ENCODE peak calls at places on chromosome 15, in five cellular contexts. W is ovary, R is RWPE1, L is A549, E is endodermal cell. B is an unnamed sample.

GRCh38 chr15:35583863-35584528 is 38.0 kb upstream of the DPH6 start:
- DNase-seq in W (no peak), L (no peak), E (no peak), R (no peak), B (no peak)

GRCh38 chr15:88949734-88950400 is 36.7 kb upstream of the MFGE8 start:
- DNase-seq in R (no peak), E (no peak), L (no peak), W (no peak), B (no peak)

GRCh38 chr15:22973286-22973685 is 6.9 kb downstream of the CYFIP1 start:
- DNase-seq in L (no peak), R (no peak), W (no peak), E (no peak), B (no peak)

GRCh38 chr15:84822774-84823579 is 5.8 kb downstream of the ALPK3 start:
- DNase-seq in R (no peak), E (no peak), L (no peak), W (no peak), B (no peak)

GRCh38 chr15:88805031-88805780 is 2.0 kb downstream of the ACAN start:
- DNase-seq in W (no peak), L (no peak), E (no peak), R (no peak), B (no peak)

GRCh38 chr15:82891025-82891390 is 61.5 kb downstream of the HOMER2 start:
- DNase-seq in W (no peak), L (no peak), E (no peak), R (no peak), B (no peak)

GRCh38 chr15:70196314-70197291 is 98.9 kb upstream of the TLE3 start:
- DNase-seq in E (peak), W (peak), L (no peak), R (peak), B (peak)

GRCh38 chr15:88684345-88684744 is 45.5 kb downstream of the ISG20 start:
- DNase-seq in R (no peak), W (no peak), E (no peak), L (no peak), B (no peak)

GRCh38 chr15:37813306-37813705 is 121.1 kb upstream of the TMCO5A start:
- DNase-seq in W (no peak), R (no peak), E (no peak), L (no peak), B (no peak)

GRCh38 chr15:74402873-74403589 is 30.7 kb downstream of the SEMA7A start:
- DNase-seq in E (no peak), L (no peak), W (no peak), R (no peak), B (no peak)

GRCh38 chr15:65371976-65372786 is 5.6 kb downstream of the IGDCC3 start:
- DNase-seq in E (peak), L (no peak), W (no peak), R (no peak), B (no peak)

GRCh38 chr15:92170897-92171296 is 222.8 kb upstream of the ST8SIA2 start:
- DNase-seq in R (no peak), E (no peak), L (no peak), W (no peak), B (no peak)
- TF ChIP-seq CTCF in R (no peak), E (no peak), L (no peak), W (no peak), B (no peak)

DNA sequence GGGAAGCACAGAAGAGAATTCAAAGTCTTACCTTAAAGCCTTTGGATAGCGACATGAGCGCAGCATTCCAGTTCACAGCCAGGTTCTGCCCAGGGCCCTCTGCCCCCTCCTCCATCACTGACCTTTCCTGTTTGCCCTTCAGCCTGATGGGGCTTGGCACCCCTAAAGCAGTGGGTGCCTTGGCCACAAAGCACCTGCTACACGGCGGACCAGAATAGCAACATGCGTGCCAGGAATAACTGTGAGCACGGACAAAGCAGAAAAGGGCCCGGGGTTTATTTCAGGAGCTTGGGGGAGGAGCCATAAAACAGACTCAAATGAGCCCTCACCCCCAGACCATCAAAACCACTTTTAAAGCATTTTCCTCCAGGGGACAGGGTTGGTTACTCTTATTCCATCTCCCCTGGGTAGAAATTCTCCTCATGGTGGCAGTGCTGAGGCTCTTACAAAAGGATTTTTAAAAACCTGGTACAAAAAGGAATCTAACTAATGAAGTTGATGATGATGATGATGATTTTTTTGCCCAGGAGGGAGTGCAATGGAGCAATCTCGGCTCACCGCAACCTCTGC is 135.4 kb downstream of the KLF13 start:
- DNase-seq in L (no peak), E (peak), W (no peak), R (no peak), B (no peak)
- TF ChIP-seq CTCF in L (no peak), E (peak), W (no peak), R (no peak), B (no peak)

GRCh38 chr15:58431221-58432149 is at the start of gene LIPC:
- DNase-seq in W (no peak), E (no peak), L (no peak), R (no peak), B (no peak)

GRCh38 chr15:58433597-58434333 is 2.0 kb downstream of the LIPC start:
- DNase-seq in R (no peak), E (peak), W (no peak), L (no peak), B (no peak)

GRCh38 chr15:58432421-58432820 is 630 bp downstream of the LIPC start:
- DNase-seq in W (no peak), E (no peak), L (no peak), R (no peak), B (no peak)

GRCh38 chr15:58437531-58438105 is 5.8 kb downstream of the LIPC start:
- DNase-seq in L (no peak), E (no peak), W (no peak), R (no peak), B (no peak)

GRCh38 chr15:58434334-58434888 is 2.6 kb downstream of the LIPC start:
- DNase-seq in W (no peak), R (no peak), E (no peak), L (no peak), B (no peak)
- TF ChIP-seq CTCF in W (no peak), R (no peak), E (no peak), L (no peak), B (no peak)

DNA sequence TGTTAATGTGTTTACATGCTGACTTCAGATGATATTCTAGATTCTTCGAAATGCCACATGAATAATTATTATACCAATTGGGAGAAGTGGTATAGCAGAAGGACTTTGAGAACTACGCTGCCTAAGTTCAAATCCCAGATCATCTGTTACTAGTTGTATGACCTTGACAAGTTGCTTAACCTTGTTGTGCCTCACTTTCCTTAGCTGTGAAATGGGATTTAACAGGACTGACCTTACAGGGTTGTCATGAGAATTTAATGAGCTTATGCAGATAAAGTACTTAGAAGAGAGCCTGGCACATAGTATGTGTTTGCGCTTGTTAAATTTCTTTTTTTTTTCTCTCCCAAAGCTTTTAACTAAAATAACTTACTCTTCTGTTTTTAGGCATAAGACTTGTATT is 24.4 kb downstream of the WDR76 start:
- DNase-seq in R (no peak), W (no peak), L (no peak), E (no peak), B (no peak)
- TF ChIP-seq CTCF in R (no peak), W (no peak), L (no peak), E (no peak), B (no peak)

DNA sequence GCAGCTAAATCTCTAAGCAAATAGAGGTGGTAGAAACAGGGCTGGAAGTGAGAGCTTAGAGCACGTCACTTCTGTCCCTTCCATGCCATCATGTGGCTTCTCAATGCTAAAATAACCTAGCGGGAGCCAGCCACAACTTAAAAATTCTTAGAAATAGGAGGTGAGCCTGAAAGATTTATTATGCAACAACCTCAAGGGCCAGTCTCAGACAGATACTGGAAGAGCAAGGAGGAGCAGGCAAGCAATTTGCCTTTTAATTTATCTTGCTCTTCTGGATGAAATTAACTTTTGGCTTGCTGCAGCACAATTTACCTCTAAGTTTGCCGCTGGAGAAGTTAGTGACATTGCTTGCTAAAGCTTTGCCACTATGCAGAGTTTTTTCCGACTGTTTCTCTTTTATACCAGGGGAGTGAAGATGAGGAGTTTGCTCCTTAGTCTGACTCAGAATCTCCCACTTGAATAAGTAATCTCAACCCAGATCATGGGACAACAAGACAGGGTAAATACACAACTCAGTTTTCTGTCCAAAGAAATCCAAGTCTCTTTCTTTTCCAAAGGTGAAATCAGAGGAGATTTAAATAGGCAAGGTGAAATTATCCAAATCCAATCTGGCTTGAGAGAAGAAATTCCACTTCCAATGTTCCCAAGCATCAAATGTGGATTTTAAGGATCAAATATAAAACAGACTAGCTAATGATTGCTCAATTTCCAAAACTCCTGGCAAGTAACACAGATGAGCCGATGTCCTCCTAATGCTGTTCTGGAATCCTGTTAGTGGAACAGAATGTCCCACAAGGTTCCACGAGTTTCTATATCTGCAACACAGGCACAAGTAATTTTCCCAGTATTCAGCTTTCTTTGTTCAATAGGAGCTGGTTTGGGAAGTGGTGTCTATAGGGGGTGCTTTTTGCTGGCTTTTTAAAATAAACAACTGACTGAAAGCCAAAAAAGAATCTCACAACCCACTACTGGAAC is 329.4 kb upstream of the RORA start:
- DNase-seq in L (no peak), E (no peak), W (no peak), R (no peak), B (no peak)
- TF ChIP-seq CTCF in L (no peak), E (no peak), W (no peak), R (no peak), B (no peak)

DNA sequence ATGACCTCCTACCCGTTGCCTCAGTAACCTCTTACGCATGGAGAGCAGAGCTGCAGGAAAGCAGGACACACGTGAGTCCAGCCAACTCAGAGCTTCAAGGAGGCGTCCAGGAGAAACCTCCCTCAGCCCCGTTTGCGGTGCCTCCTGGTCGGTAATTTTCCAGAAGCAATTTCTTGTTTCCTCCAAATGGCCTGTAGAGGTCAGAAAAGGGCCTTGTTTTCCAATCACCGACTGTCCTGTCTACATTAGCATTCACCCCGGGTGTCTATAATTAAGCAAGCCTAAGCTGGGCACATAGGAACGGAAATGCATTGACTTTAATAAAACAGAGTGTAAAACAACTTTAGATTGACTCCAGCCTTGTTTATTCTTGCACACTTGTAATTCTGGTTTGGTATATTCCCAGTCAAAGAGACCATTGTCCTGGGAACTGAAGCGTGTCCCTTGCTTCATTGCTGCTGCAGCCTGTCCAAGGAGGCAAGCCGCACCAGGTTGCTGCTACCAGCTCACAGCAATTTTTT is 836.2 kb downstream of the AGBL1 start:
- DNase-seq in W (no peak), R (peak), E (peak), L (peak), B (peak)
- TF ChIP-seq CTCF in W (no peak), R (peak), E (peak), L (peak), B (no peak)

B was measured in Calu3.